ENCODE peak calls at places on chromosomes 16 and 17, in nine cellular contexts. P, M, O, N, E, F, R, Z and B are unnamed samples.

GRCh38 chr17:65820306-65820705 is 258.9 kb upstream of the AXIN2 start:
- DNase-seq in P (no peak), M (no peak), O (no peak), N (no peak), E (no peak), F (no peak), R (no peak), Z (no peak), B (no peak)

GRCh38 chr16:74448990-74449389 is 27.7 kb upstream of the CLEC18B start:
- DNase-seq in P (peak), M (no peak), O (no peak), N (no peak), E (no peak), F (no peak), R (no peak), Z (no peak), B (no peak)

GRCh38 chr16:81410643-81411235 is 33.9 kb upstream of the CMIP start:
- DNase-seq in P (no peak), M (no peak), O (no peak), N (peak), E (no peak), F (no peak), R (no peak), Z (peak), B (no peak)

GRCh38 chr16:11121909-11122692 is 133.9 kb downstream of the SOCS1 start:
- DNase-seq in P (no peak), M (no peak), O (no peak), N (no peak), E (no peak), F (no peak), R (no peak), Z (no peak), B (no peak)

GRCh38 chr17:79646721-79647455 is 36.0 kb upstream of the RBFOX3 start:
- DNase-seq in P (no peak), M (no peak), O (no peak), N (no peak), E (no peak), F (no peak), R (no peak), Z (no peak), B (no peak)

GRCh38 chr17:35241520-35241919 is 1.4 kb upstream of the SLFN5 start:
- DNase-seq in P (no peak), M (no peak), O (peak), N (peak), E (no peak), F (peak), R (peak), Z (no peak), B (no peak)

GRCh38 chr17:74271902-74272563 is 2.0 kb upstream of the DNAI2 start:
- DNase-seq in P (no peak), M (peak), O (no peak), N (no peak), E (no peak), F (no peak), R (no peak), Z (peak), B (no peak)

GRCh38 chr17:82281502-82282238 is 8.2 kb upstream of the CSNK1D start:
- DNase-seq in P (no peak), M (no peak), O (no peak), N (peak), E (peak), F (peak), R (peak), Z (no peak), B (no peak)

GRCh38 chr17:38585056-38585804 is 20.5 kb downstream of the SRCIN1 start:
- DNase-seq in P (no peak), M (peak), O (no peak), N (no peak), E (no peak), F (no peak), R (no peak), Z (no peak), B (no peak)

GRCh38 chr17:20223808-20224328 is 214.7 kb downstream of the SPECC1 start:
- DNase-seq in P (no peak), M (no peak), O (no peak), N (no peak), E (peak), F (no peak), R (no peak), Z (no peak), B (no peak)

GRCh38 chr17:30554839-30555751 is 77.9 kb downstream of the GOSR1 start:
- DNase-seq in P (peak), M (no peak), O (no peak), N (peak), E (no peak), F (no peak), R (no peak), Z (no peak), B (no peak)

GRCh38 chr17:8103549-8103948 is 14.8 kb downstream of the ALOXE3 start:
- DNase-seq in P (peak), M (no peak), O (no peak), N (no peak), E (no peak), F (no peak), R (no peak), Z (no peak), B (no peak)

GRCh38 chr16:27450836-27451341 is 48.9 kb downstream of the IL21R start:
- DNase-seq in P (peak), M (no peak), O (no peak), N (no peak), E (no peak), F (peak), R (peak), Z (no peak), B (no peak)

GRCh38 chr16:52283018-52283417 is 263.9 kb downstream of the TOX3 start:
- DNase-seq in P (peak), M (no peak), O (no peak), N (no peak), E (peak), F (no peak), R (no peak), Z (no peak), B (no peak)

GRCh38 chr17:48241131-48241591 is 133.6 kb downstream of the SNX11 start:
- DNase-seq in P (peak), M (peak), O (no peak), N (no peak), E (no peak), F (peak), R (no peak), Z (no peak), B (peak)

GRCh38 chr17:69468211-69468610 is 53.7 kb downstream of the MAP2K6 start:
- DNase-seq in P (no peak), M (no peak), O (no peak), N (no peak), E (no peak), F (no peak), R (no peak), Z (no peak), B (no peak)

GRCh38 chr17:43953746-43954145 is at the start of gene PYY:
- DNase-seq in P (no peak), M (no peak), O (no peak), N (peak), E (no peak), F (no peak), R (no peak), Z (no peak), B (no peak)

GRCh38 chr16:6165330-6165984 is 1067.9 kb upstream of the EEF2KMT start:
- DNase-seq in P (no peak), M (peak), O (no peak), N (no peak), E (no peak), F (no peak), R (no peak), Z (no peak), B (no peak)

GRCh38 chr16:85718682-85719081 is 29.9 kb upstream of the GINS2 start:
- DNase-seq in P (no peak), M (no peak), O (no peak), N (no peak), E (no peak), F (no peak), R (no peak), Z (no peak), B (no peak)

GRCh38 chr16:86392751-86393150 is 117.6 kb upstream of the FOXF1 start:
- DNase-seq in P (no peak), M (no peak), O (no peak), N (no peak), E (no peak), F (no peak), R (no peak), Z (no peak), B (no peak)

GRCh38 chr17:52828621-52829020 is 670.1 kb upstream of the CA10 start:
- DNase-seq in P (no peak), M (no peak), O (no peak), N (no peak), E (no peak), F (no peak), R (no peak), Z (no peak), B (no peak)

GRCh38 chr17:31570231-31570630 is 178.8 kb downstream of the RAB11FIP4 start:
- DNase-seq in P (no peak), M (no peak), O (no peak), N (no peak), E (no peak), F (no peak), R (no peak), Z (no peak), B (no peak)

GRCh38 chr16:74825016-74825415 is 50.4 kb upstream of the FA2H start:
- DNase-seq in P (no peak), M (no peak), O (no peak), N (no peak), E (no peak), F (no peak), R (no peak), Z (no peak), B (no peak)

GRCh38 chr16:2934450-2934849 is 22.7 kb downstream of the FLYWCH1 start:
- DNase-seq in P (no peak), M (no peak), O (no peak), N (no peak), E (no peak), F (no peak), R (no peak), Z (no peak), B (no peak)

GRCh38 chr17:42288078-42288984 is at the start of gene STAT5A:
- DNase-seq in P (peak), M (peak), O (peak), N (peak), E (no peak), F (peak), R (peak), Z (peak), B (peak)

GRCh38 chr17:35079547-35079946 is 16.0 kb upstream of the RFFL start:
- DNase-seq in P (peak), M (no peak), O (no peak), N (no peak), E (peak), F (no peak), R (no peak), Z (no peak), B (no peak)

GRCh38 chr16:12120331-12120981 is 143.9 kb downstream of the SNX29 start:
- DNase-seq in P (peak), M (peak), O (no peak), N (no peak), E (no peak), F (no peak), R (no peak), Z (no peak), B (no peak)

GRCh38 chr16:9595393-9595792 is 503.9 kb downstream of the HAPSTR1 start:
- DNase-seq in P (no peak), M (no peak), O (no peak), N (no peak), E (no peak), F (no peak), R (no peak), Z (no peak), B (no peak)

GRCh38 chr17:80308672-80309517 is 48.2 kb downstream of the RNF213 start:
- DNase-seq in P (no peak), M (no peak), O (no peak), N (no peak), E (no peak), F (no peak), R (no peak), Z (no peak), B (no peak)

GRCh38 chr16:80285089-80285488 is 255.7 kb upstream of the DYNLRB2 start:
- DNase-seq in P (peak), M (no peak), O (no peak), N (no peak), E (peak), F (no peak), R (no peak), Z (no peak), B (no peak)